ENCODE peak calls at places on chromosomes 13 and 19, in nine cellular contexts. N, K, B, O, A, S, U, Q and G are unnamed samples.

GRCh38 chr19:41265376-41266153 is 1.4 kb downstream of the HNRNPUL1 start:
- DNase-seq in N (peak; percentile 24), K (no peak), B (no peak), O (no peak), A (no peak), S (peak; percentile 24), U (peak; percentile 51), Q (peak; percentile 29), G (peak; percentile 16)

GRCh38 chr19:40523322-40524047 is 53.2 kb upstream of the SHKBP1 start:
- DNase-seq in N (peak; percentile 81), K (peak; percentile 81), B (no peak), O (peak; percentile 17), A (peak; percentile 4), S (peak; percentile 77), U (peak; percentile 87), Q (peak; percentile 88), G (peak; percentile 42)

GRCh38 chr13:97275265-97275664 is 53.1 kb downstream of the MBNL2 start:
- DNase-seq in N (no peak), K (no peak), B (no peak), O (no peak), A (no peak), S (no peak), U (no peak), Q (no peak), G (peak; percentile 79)

GRCh38 chr13:37194428-37194861 is 89.0 kb upstream of the CSNK1A1L start:
- DNase-seq in N (no peak), K (no peak), B (no peak), O (no peak), A (no peak), S (no peak), U (no peak), Q (no peak), G (peak; percentile 88)

GRCh38 chr13:24625870-24626419 is 54.3 kb upstream of the ATP12A start:
- DNase-seq in N (no peak), K (no peak), B (no peak), O (no peak), A (no peak), S (no peak), U (no peak), Q (no peak), G (no peak)

GRCh38 chr13:98496239-98496668 is 80.7 kb downstream of the STK24 start:
- DNase-seq in N (no peak), K (no peak), B (no peak), O (no peak), A (no peak), S (no peak), U (no peak), Q (no peak), G (no peak)

GRCh38 chr19:2575734-2576481 is 100.0 kb downstream of the GADD45B start:
- DNase-seq in N (peak; percentile 90), K (no peak), B (no peak), O (no peak), A (no peak), S (no peak), U (peak; percentile 44), Q (no peak), G (no peak)

GRCh38 chr13:106602178-106602577 is 34.2 kb upstream of the ARGLU1 start:
- DNase-seq in N (no peak), K (no peak), B (no peak), O (no peak), A (no peak), S (no peak), U (peak; percentile 34), Q (no peak), G (no peak)

GRCh38 chr13:32048816-32049215 is 17.2 kb downstream of the FRY start:
- DNase-seq in N (no peak), K (no peak), B (no peak), O (no peak), A (no peak), S (no peak), U (no peak), Q (no peak), G (no peak)

GRCh38 chr19:10510301-10510802 is 6.9 kb downstream of the S1PR5 start:
- DNase-seq in N (peak; percentile 53), K (peak; percentile 75), B (no peak), O (peak; percentile 57), A (peak; percentile 5), S (peak; percentile 72), U (peak; percentile 47), Q (peak; percentile 19), G (peak; percentile 72)

GRCh38 chr13:91346848-91347211 is 657 bp upstream of the MIR17HG start:
- DNase-seq in N (no peak), K (peak; percentile 17), B (peak; percentile 31), O (peak; percentile 15), A (peak; percentile 17), S (peak; percentile 77), U (no peak), Q (no peak), G (peak; percentile 32)

GRCh38 chr19:14072535-14073231 is at the start of gene MISP3:
- DNase-seq in N (peak; percentile 33), K (peak; percentile 54), B (no peak), O (no peak), A (no peak), S (no peak), U (peak; percentile 94), Q (no peak), G (peak; percentile 42)

GRCh38 chr19:56383826-56384605 is 9.3 kb downstream of the ZNF582 start:
- DNase-seq in N (no peak), K (no peak), B (no peak), O (no peak), A (no peak), S (no peak), U (no peak), Q (no peak), G (peak; percentile 74)

GRCh38 chr13:101627556-101627943 is 175.1 kb downstream of the ITGBL1 start:
- DNase-seq in N (no peak), K (no peak), B (no peak), O (no peak), A (no peak), S (no peak), U (no peak), Q (no peak), G (no peak)

GRCh38 chr19:33957804-33958203 is 161.1 kb downstream of the KCTD15 start:
- DNase-seq in N (no peak), K (no peak), B (no peak), O (no peak), A (no peak), S (no peak), U (no peak), Q (no peak), G (no peak)

GRCh38 chr19:39352549-39353285 is 10.5 kb downstream of the SAMD4B start:
- DNase-seq in N (no peak), K (no peak), B (no peak), O (no peak), A (no peak), S (no peak), U (no peak), Q (no peak), G (no peak)

GRCh38 chr19:50676625-50677197 is 27.5 kb downstream of the C19orf81 start:
- DNase-seq in N (no peak), K (no peak), B (no peak), O (no peak), A (no peak), S (no peak), U (no peak), Q (no peak), G (no peak)

GRCh38 chr13:38769526-38769925 is 82.6 kb downstream of the FREM2 start:
- DNase-seq in N (no peak), K (no peak), B (no peak), O (no peak), A (no peak), S (no peak), U (no peak), Q (no peak), G (no peak)

GRCh38 chr19:32749361-32749760 is 29.8 kb downstream of the TDRD12 start:
- DNase-seq in N (no peak), K (no peak), B (no peak), O (no peak), A (no peak), S (no peak), U (no peak), Q (no peak), G (no peak)

GRCh38 chr19:38869836-38870607 is 8.1 kb downstream of the RINL start:
- DNase-seq in N (peak; percentile 89), K (peak; percentile 87), B (peak; percentile 62), O (peak; percentile 92), A (peak; percentile 37), S (no peak), U (peak; percentile 93), Q (peak; percentile 47), G (peak; percentile 46)

GRCh38 chr19:18322318-18322758 is 538 bp downstream of the LSM4 start:
- DNase-seq in N (peak; percentile 78), K (peak; percentile 64), B (no peak), O (no peak), A (no peak), S (peak; percentile 82), U (peak; percentile 79), Q (peak; percentile 36), G (no peak)

GRCh38 chr19:47779524-47780214 is 1.2 kb downstream of the SELENOW start:
- DNase-seq in N (peak; percentile 50), K (no peak), B (no peak), O (no peak), A (peak; percentile 10), S (peak; percentile 32), U (peak; percentile 64), Q (no peak), G (no peak)

GRCh38 chr13:85236431-85236830 is 562.8 kb downstream of the SLITRK6 start:
- DNase-seq in N (no peak), K (no peak), B (no peak), O (no peak), A (no peak), S (no peak), U (no peak), Q (no peak), G (peak; percentile 77)

GRCh38 chr13:47680752-47681151 is 320.3 kb downstream of the SUCLA2 start:
- DNase-seq in N (peak; percentile 10), K (no peak), B (no peak), O (no peak), A (no peak), S (no peak), U (no peak), Q (no peak), G (peak; percentile 21)